ENCODE peak calls at places on chromosome 19, in eight cellular contexts. R is NCI-H1694 treated with DMSO at 0.1 percent for 48 hours, D is ELF-1, P is NCI-H1417, C is IMR-90, E is SK-N-SH, Z is cortex of kidney, L is fibroblast of pulmonary artery. X is an unnamed sample.

GRCh38 chr19:9309974-9310446 is 372 bp upstream of the ZNF699 start:
- DNase-seq in R (peak), D (no peak), P (peak), C (peak), E (peak), Z (no peak), L (peak), X (peak)

GRCh38 chr19:48874309-48875135 is 2.3 kb downstream of the PPP1R15A start:
- DNase-seq in R (no peak), D (no peak), P (peak), C (peak), E (no peak), Z (no peak), L (peak), X (peak)

GRCh38 chr19:52748336-52748950 is 13.6 kb upstream of the ZNF611 start:
- DNase-seq in R (no peak), D (peak), P (peak), C (peak), E (peak), Z (no peak), L (peak), X (peak)

GRCh38 chr19:16641695-16642094 is 13.7 kb upstream of the MED26 start:
- DNase-seq in R (no peak), D (no peak), P (no peak), C (no peak), E (no peak), Z (no peak), L (no peak), X (no peak)

GRCh38 chr19:38812841-38813320 is at the start of gene LGALS4:
- DNase-seq in R (no peak), D (no peak), P (no peak), C (no peak), E (peak), Z (no peak), L (no peak), X (no peak)

GRCh38 chr19:944663-945241 is 18.9 kb downstream of the ARID3A start:
- DNase-seq in R (no peak), D (no peak), P (no peak), C (no peak), E (peak), Z (no peak), L (no peak), X (peak)

GRCh38 chr19:12840091-12841079 is 2.1 kb downstream of the MAST1 start:
- DNase-seq in R (no peak), D (peak), P (peak), C (peak), E (peak), Z (no peak), L (peak), X (peak)

GRCh38 chr19:33260628-33261418 is 35.2 kb upstream of the SLC7A10 start:
- DNase-seq in R (no peak), D (no peak), P (no peak), C (no peak), E (no peak), Z (no peak), L (no peak), X (no peak)

GRCh38 chr19:53157601-53158000 is 1.3 kb downstream of the ZNF347 start:
- DNase-seq in R (no peak), D (peak), P (no peak), C (peak), E (peak), Z (no peak), L (peak), X (no peak)

GRCh38 chr19:3099347-3100145 is 5.4 kb downstream of the GNA11 start:
- DNase-seq in R (no peak), D (no peak), P (no peak), C (no peak), E (no peak), Z (no peak), L (no peak), X (peak)

GRCh38 chr19:54164369-54165068 is 5.0 kb upstream of the LENG1 start:
- DNase-seq in R (no peak), D (peak), P (peak), C (peak), E (no peak), Z (no peak), L (peak), X (no peak)

X was measured in NCI-H345.